ENCODE peak calls at places on chromosomes 4 and X, in eight cellular contexts. T is PC-3, S is MM.1S, P is mammary epithelial cell, R is hepatocyte, V is Karpas-422, Q is GM23248, U is mesendoderm. Y is an unnamed sample.
A peak's percentile ranks its signal among the peaks of the same experiment; 100 is the strongest.

GRCh38 chrX:13340182-13340791 is 20.4 kb upstream of the ATXN3L start:
- DNase-seq in V (no peak), T (no peak), P (peak; percentile 17), S (no peak), U (no peak), R (no peak), Q (peak; percentile 57), Y (peak; percentile 17)

GRCh38 chr4:72582853-72583252 is 13.8 kb upstream of the ADAMTS3 start:
- DNase-seq in U (no peak), R (no peak), T (no peak), P (no peak), V (no peak), S (no peak), Q (no peak), Y (no peak)

GRCh38 chr4:109243871-109244270 is 58.6 kb downstream of the COL25A1 start:
- DNase-seq in P (no peak), U (no peak), R (no peak), V (no peak), Q (no peak), S (no peak), T (no peak), Y (no peak)

GRCh38 chr4:16977081-16977480 is 78.6 kb upstream of the LDB2 start:
- DNase-seq in Q (peak; percentile 36), V (no peak), U (no peak), T (no peak), P (no peak), R (no peak), S (no peak), Y (no peak)

GRCh38 chr4:16129336-16129735 is 45.5 kb upstream of the PROM1 start:
- DNase-seq in R (peak; percentile 23), T (no peak), S (no peak), Q (no peak), V (no peak), U (peak; percentile 73), P (no peak), Y (no peak)

GRCh38 chr4:168560184-168560834 is 63.5 kb downstream of the PALLD start:
- DNase-seq in V (no peak), R (peak; percentile 56), T (peak; percentile 75), S (peak; percentile 37), P (peak; percentile 54), U (no peak), Q (peak; percentile 30), Y (no peak)

GRCh38 chr4:33477715-33478114 is 2757.5 kb downstream of the PCDH7 start:
- DNase-seq in T (no peak), S (no peak), Q (no peak), R (no peak), V (no peak), U (no peak), P (no peak), Y (no peak)

GRCh38 chr4:133112641-133113040 is 36.5 kb upstream of the PCDH10 start:
- DNase-seq in R (no peak), S (no peak), Q (no peak), P (no peak), U (no peak), V (no peak), T (no peak), Y (no peak)

GRCh38 chrX:45006002-45006800 is 133.2 kb downstream of the KDM6A start:
- DNase-seq in R (no peak), T (peak; percentile 88), S (no peak), V (no peak), U (peak; percentile 70), P (peak; percentile 50), Q (peak; percentile 11), Y (no peak)

GRCh38 chrX:100973411-100973810 is 3.9 kb downstream of the ARL13A start:
- DNase-seq in V (no peak), Q (peak; percentile 49), T (peak; percentile 86), S (no peak), U (no peak), P (peak; percentile 31), R (no peak), Y (no peak)

GRCh38 chrX:103540145-103540544 is 20.9 kb upstream of the RAB40A start:
- DNase-seq in U (no peak), T (peak; percentile 51), Q (peak; percentile 74), R (peak; percentile 32), S (no peak), P (peak; percentile 43), V (no peak), Y (no peak)

GRCh38 chr4:16089156-16089555 is 5.3 kb upstream of the PROM1 start:
- DNase-seq in Q (no peak), R (no peak), T (no peak), U (no peak), S (no peak), P (no peak), V (no peak), Y (no peak)

GRCh38 chr4:148814030-148814429 is 371.8 kb upstream of the NR3C2 start:
- DNase-seq in T (no peak), Q (no peak), V (no peak), S (no peak), R (peak; percentile 15), P (peak; percentile 87), U (peak; percentile 10), Y (no peak)

GRCh38 chr4:139403457-139403856 is 50.5 kb upstream of the RAB33B start:
- DNase-seq in P (no peak), S (no peak), R (no peak), V (no peak), T (peak; percentile 10), Q (no peak), U (peak; percentile 16), Y (peak; percentile 22)

GRCh38 chr4:148286043-148286442 is 156.2 kb downstream of the NR3C2 start:
- DNase-seq in R (no peak), U (no peak), T (no peak), Q (no peak), P (no peak), S (no peak), V (no peak), Y (no peak)

GRCh38 chrX:48715066-48715465 is 18.5 kb downstream of the SUV39H1 start:
- DNase-seq in S (no peak), R (no peak), Q (peak; percentile 77), V (no peak), T (peak; percentile 31), P (peak; percentile 40), U (no peak), Y (no peak)

GRCh38 chrX:48711929-48712505 is 15.5 kb downstream of the SUV39H1 start:
- DNase-seq in R (no peak), Q (no peak), T (no peak), P (no peak), U (no peak), S (no peak), V (no peak), Y (no peak)

GRCh38 chrX:48715876-48716502 is 19.5 kb downstream of the SUV39H1 start:
- DNase-seq in Q (peak; percentile 30), R (no peak), S (no peak), P (peak; percentile 69), V (no peak), U (no peak), T (peak; percentile 32), Y (no peak)

GRCh38 chrX:48713847-48714246 is 17.3 kb downstream of the SUV39H1 start:
- DNase-seq in R (no peak), S (no peak), V (no peak), T (no peak), P (no peak), U (no peak), Q (no peak), Y (no peak)

GRCh38 chrX:48714573-48714972 is 18.0 kb downstream of the SUV39H1 start:
- DNase-seq in T (peak; percentile 4), S (no peak), R (no peak), V (no peak), Q (peak; percentile 56), P (no peak), U (no peak), Y (no peak)
- H3K4me3 ChIP-seq in T (no peak overlapping the region), S (no peak overlapping the region), R (no peak overlapping the region), V (no peak overlapping the region), Q (no peak overlapping the region), P (no peak overlapping the region), U (no peak overlapping the region), Y (no peak overlapping the region)

DNA sequence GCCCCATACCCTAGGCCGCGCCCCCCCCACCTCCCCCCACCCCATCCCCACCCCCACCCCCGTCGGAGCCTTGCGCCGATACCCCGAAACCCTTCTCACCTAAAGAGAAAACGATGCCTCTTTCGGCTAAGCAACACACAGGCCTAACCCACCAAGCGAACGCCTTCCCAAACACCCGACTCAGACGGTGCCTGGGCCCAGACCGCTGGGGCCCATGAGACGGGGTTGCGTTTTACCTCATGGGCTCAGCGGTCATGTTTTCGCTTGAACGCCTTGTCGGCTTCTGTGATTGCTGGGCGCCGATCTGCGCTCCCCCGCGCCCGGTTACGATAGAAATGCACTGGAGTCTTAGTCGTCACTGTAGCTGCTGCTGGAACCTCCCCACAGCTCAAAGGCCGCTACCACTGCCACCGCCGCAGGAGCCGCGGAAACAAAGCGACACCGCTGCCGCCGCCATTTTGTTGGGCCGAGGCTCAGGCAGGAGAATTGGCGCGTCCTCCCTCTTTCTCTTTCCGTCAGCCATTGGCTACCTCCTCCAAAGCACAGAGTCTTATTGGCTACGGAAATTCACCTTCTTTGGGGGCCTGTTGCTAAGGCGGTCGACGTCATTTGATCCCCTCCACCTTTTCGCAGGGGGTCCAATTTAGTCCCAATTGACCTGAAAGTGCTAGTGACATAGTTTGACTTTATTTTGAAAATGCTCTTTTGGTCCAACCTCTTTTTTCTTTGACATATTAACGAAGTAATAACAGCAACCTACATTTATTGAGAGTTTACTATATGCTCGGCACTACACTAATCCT is at the start of gene ATRX:
- DNase-seq in V (peak; percentile 94), U (peak; percentile 91), T (peak; percentile 81), S (peak; percentile 83), R (peak; percentile 85), P (peak; percentile 66), Q (peak; percentile 87), Y (peak; percentile 85)
- H3K27me3 ChIP-seq in V (no peaks in the 10 kb centered on the region), U (no peaks in the 10 kb centered on the region), T (no peaks in the 10 kb centered on the region), S (no peaks in the 10 kb centered on the region), R (no peaks in the 10 kb centered on the region), P (no peaks in the 10 kb centered on the region), Q (no peaks in the 10 kb centered on the region), Y (no peaks in the 10 kb centered on the region)

GRCh38 chr4:158793021-158793420 is 24.2 kb downstream of the FNIP2 start:
- DNase-seq in Q (no peak), P (peak; percentile 51), S (no peak), T (peak; percentile 36), U (peak; percentile 31), R (no peak), V (no peak), Y (no peak)

GRCh38 chr4:158798062-158798461 is 29.2 kb downstream of the FNIP2 start:
- DNase-seq in S (no peak), Q (no peak), P (no peak), U (no peak), V (no peak), R (no peak), T (no peak), Y (no peak)

GRCh38 chr4:158799013-158799770 is 30.4 kb downstream of the FNIP2 start:
- DNase-seq in R (peak; percentile 38), U (no peak), V (no peak), S (no peak), P (no peak), T (no peak), Q (no peak), Y (no peak)

GRCh38 chr4:158799856-158800255 is 31.0 kb downstream of the FNIP2 start:
- DNase-seq in S (no peak), U (peak; percentile 54), V (no peak), R (no peak), Q (no peak), T (no peak), P (no peak), Y (no peak)

GRCh38 chr4:158796370-158797140 is 27.7 kb downstream of the FNIP2 start:
- DNase-seq in P (peak; percentile 58), U (no peak), S (no peak), R (no peak), T (no peak), Q (peak; percentile 85), V (no peak), Y (no peak)
- H3K79me2 ChIP-seq in P (peaks cover 56% of the 10 kb centered on the region), U (no peaks in the 10 kb centered on the region), S (peaks cover 91% of the 10 kb centered on the region), R (peaks cover 73% of the 10 kb centered on the region), T (peaks cover 1% of the 10 kb centered on the region), Q (peaks cover 91% of the 10 kb centered on the region), V (no peaks in the 10 kb centered on the region), Y (no peaks in the 10 kb centered on the region)

GRCh38 chr4:27484216-27484615 is 623.6 kb downstream of the STIM2 start:
- DNase-seq in R (no peak), T (no peak), Q (no peak), P (no peak), V (no peak), S (no peak), U (no peak), Y (no peak)
- H3K4me3 ChIP-seq in R (no peak overlapping the region), T (no peak overlapping the region), Q (no peak overlapping the region), P (no peak overlapping the region), V (no peak overlapping the region), S (no peak overlapping the region), U (no peak overlapping the region), Y (no peak overlapping the region)

Y was measured in neural progenitor cell.